ENCODE peak calls at places on chromosome 18, in four cellular contexts. Z is activated T-cell treated with anti-CD3 and anti-CD28 coated beads for 1 hour, F is M059J, V is epithelial cell of esophagus. M is an unnamed sample.

GRCh38 chr18:77133920-77134496 is 1.4 kb upstream of the MBP start:
- DNase-seq in Z (no peak), F (no peak), V (no peak), M (no peak)

GRCh38 chr18:12470382-12471090 is 62.8 kb downstream of the PRELID3A start:
- DNase-seq in Z (no peak), F (no peak), V (peak), M (no peak)

GRCh38 chr18:74508821-74509225 is 12.7 kb downstream of the CNDP2 start:
- DNase-seq in Z (no peak), F (no peak), V (no peak), M (no peak)

GRCh38 chr18:42860011-42860410 is 255.5 kb downstream of the RIT2 start:
- DNase-seq in Z (no peak), F (peak), V (peak), M (peak)

GRCh38 chr18:76958692-76959341 is 136.5 kb downstream of the ZNF236 start:
- DNase-seq in Z (no peak), F (no peak), V (no peak), M (no peak)

GRCh38 chr18:60812921-60813320 is 440.3 kb upstream of the MC4R start:
- DNase-seq in Z (no peak), F (no peak), V (peak), M (no peak)

GRCh38 chr18:8480506-8481328 is 128.5 kb upstream of the RAB12 start:
- DNase-seq in Z (no peak), F (peak), V (peak), M (peak)

GRCh38 chr18:75343389-75343788 is 84.1 kb downstream of the SMIM21 start:
- DNase-seq in Z (no peak), F (no peak), V (no peak), M (no peak)

GRCh38 chr18:34591920-34592444 is 118.1 kb upstream of the DTNA start:
- DNase-seq in Z (no peak), F (no peak), V (no peak), M (no peak)

GRCh38 chr18:36496022-36496421 is 198.5 kb downstream of the FHOD3 start:
- DNase-seq in Z (no peak), F (peak), V (no peak), M (no peak)

GRCh38 chr18:36805105-36805504 is 23.7 kb downstream of the TPGS2 start:
- DNase-seq in Z (no peak), F (no peak), V (no peak), M (no peak)

GRCh38 chr18:54129448-54130134 is 94.9 kb downstream of the MBD2 start:
- DNase-seq in Z (no peak), F (no peak), V (no peak), M (no peak)

GRCh38 chr18:2736823-2737222 is 81.3 kb downstream of the SMCHD1 start:
- DNase-seq in Z (no peak), F (no peak), V (no peak), M (no peak)

GRCh38 chr18:33751613-33752221 is 173.7 kb downstream of the ASXL3 start:
- DNase-seq in Z (no peak), F (no peak), V (peak), M (no peak)

GRCh38 chr18:31891566-31891965 is 51.4 kb downstream of the TRAPPC8 start:
- DNase-seq in Z (no peak), F (no peak), V (no peak), M (no peak)

GRCh38 chr18:26621161-26622026 is 73.0 kb upstream of the KCTD1 start:
- DNase-seq in Z (no peak), F (peak), V (peak), M (no peak)

GRCh38 chr18:11859903-11860407 is 8.7 kb downstream of the CHMP1B start:
- DNase-seq in Z (no peak), F (peak), V (peak), M (peak)

GRCh38 chr18:49231541-49231940 is 228.9 kb downstream of the DYM start:
- DNase-seq in Z (no peak), F (no peak), V (no peak), M (no peak)

GRCh38 chr18:75179819-75180600 is 28.9 kb downstream of the PTGR3 start:
- DNase-seq in Z (no peak), F (no peak), V (no peak), M (no peak)

GRCh38 chr18:28147674-28148171 is 29.2 kb downstream of the CDH2 start:
- DNase-seq in Z (no peak), F (peak), V (peak), M (peak)

GRCh38 chr18:24543408-24544140 is 83.1 kb downstream of the HRH4 start:
- DNase-seq in Z (no peak), F (no peak), V (no peak), M (no peak)

GRCh38 chr18:48711651-48712486 is 173.0 kb downstream of the CTIF start:
- DNase-seq in Z (no peak), F (peak), V (peak), M (no peak)